ENCODE peak calls at places on chromosomes 13 and 19, in six cellular contexts. U is upper lobe of left lung, O is A549, J is HepG2, B is K562, K is GM12878. H is an unnamed sample.

GRCh38 chr13:112968910-112969691 is at the start of gene MCF2L:
- ATAC-seq in U (peak; percentile 53), O (peak; percentile 62), J (peak; percentile 86), B (no peak), K (no peak), H (peak; percentile 57)

GRCh38 chr13:51636349-51636890 is 52.2 kb downstream of the WDFY2 start:
- ATAC-seq in U (peak; percentile 34), O (no peak), J (peak; percentile 95), B (no peak), K (no peak), H (no peak)

GRCh38 chr13:85538957-85539356 is 260.3 kb downstream of the SLITRK6 start:
- ATAC-seq in U (no peak), O (no peak), J (no peak), B (no peak), K (no peak), H (no peak)

GRCh38 chr13:108306768-108307332 is 37.3 kb downstream of the TNFSF13B start:
- ATAC-seq in U (no peak), O (no peak), J (no peak), B (no peak), K (no peak), H (no peak)

GRCh38 chr13:113005076-113005865 is 36.3 kb downstream of the MCF2L start:
- ATAC-seq in U (no peak), O (no peak), J (no peak), B (no peak), K (no peak), H (no peak)

GRCh38 chr13:51971520-51972426 is 39.5 kb downstream of the ATP7B start:
- ATAC-seq in U (no peak), O (no peak), J (peak; percentile 88), B (no peak), K (peak; percentile 54), H (no peak)

GRCh38 chr19:9793051-9793591 is 24.6 kb upstream of the ZNF846 start:
- ATAC-seq in U (peak; percentile 63), O (peak; percentile 5), J (no peak), B (peak; percentile 17), K (no peak), H (peak; percentile 29)

GRCh38 chr19:10321417-10321797 is 5.6 kb upstream of the FDX2 start:
- ATAC-seq in U (no peak), O (peak; percentile 11), J (no peak), B (no peak), K (no peak), H (no peak)

GRCh38 chr19:8320564-8321066 is 560 bp downstream of the NDUFA7 start:
- ATAC-seq in U (peak; percentile 1), O (peak; percentile 9), J (peak; percentile 53), B (peak; percentile 10), K (peak; percentile 20), H (peak; percentile 2)

GRCh38 chr13:44266305-44266704 is 107.3 kb upstream of the SERP2 start:
- ATAC-seq in U (no peak), O (no peak), J (no peak), B (no peak), K (no peak), H (no peak)

GRCh38 chr13:111179908-111180756 is 65.0 kb downstream of the ARHGEF7 start:
- ATAC-seq in U (no peak), O (no peak), J (no peak), B (no peak), K (no peak), H (no peak)

GRCh38 chr19:46916971-46917370 is 56.2 kb downstream of the ARHGAP35 start:
- ATAC-seq in U (no peak), O (no peak), J (no peak), B (no peak), K (peak; percentile 65), H (no peak)

GRCh38 chr13:57045816-57046691 is 94.7 kb upstream of the PRR20A start:
- ATAC-seq in U (no peak), O (no peak), J (peak; percentile 78), B (no peak), K (no peak), H (no peak)

GRCh38 chr13:112951674-112952371 is 17.2 kb upstream of the MCF2L start:
- ATAC-seq in U (no peak), O (no peak), J (peak; percentile 76), B (no peak), K (no peak), H (no peak)

GRCh38 chr13:102900193-102900608 is 54.4 kb downstream of the ERCC5 start:
- ATAC-seq in U (no peak), O (no peak), J (peak; percentile 87), B (no peak), K (no peak), H (no peak)

GRCh38 chr13:98972627-98973026 is 5.2 kb downstream of the DOCK9 start:
- ATAC-seq in U (no peak), O (no peak), J (no peak), B (no peak), K (no peak), H (no peak)
- H3K27ac ChIP-seq in U (peak overlapping the region; percentile 75), O (no peak overlapping the region), J (no peak overlapping the region), B (no peak overlapping the region), K (no peak overlapping the region), H (peak overlapping the region; percentile 70)

GRCh38 chr19:17747205-17748098 is 3.8 kb upstream of the FCHO1 start:
- ATAC-seq in U (peak; percentile 97), O (peak; percentile 96), J (peak; percentile 95), B (peak; percentile 93), K (peak; percentile 87), H (peak; percentile 99)
- TF ChIP-seq EP300 in U (no peak), O (no peak), J (no peak), B (no peak), K (no peak), H (no peak)

GRCh38 chr13:97005631-97006262 is 11.5 kb upstream of the OXGR1 start:
- ATAC-seq in U (no peak), O (no peak), J (no peak), B (no peak), K (no peak), H (no peak)

GRCh38 chr13:97002581-97002980 is 8.3 kb upstream of the OXGR1 start:
- ATAC-seq in U (no peak), O (no peak), J (no peak), B (no peak), K (no peak), H (no peak)

GRCh38 chr13:97003071-97003470 is 8.8 kb upstream of the OXGR1 start:
- ATAC-seq in U (no peak), O (no peak), J (no peak), B (no peak), K (no peak), H (no peak)

GRCh38 chr13:97004096-97004876 is 10.0 kb upstream of the OXGR1 start:
- ATAC-seq in U (peak; percentile 69), O (peak; percentile 39), J (no peak), B (no peak), K (no peak), H (no peak)

DNA sequence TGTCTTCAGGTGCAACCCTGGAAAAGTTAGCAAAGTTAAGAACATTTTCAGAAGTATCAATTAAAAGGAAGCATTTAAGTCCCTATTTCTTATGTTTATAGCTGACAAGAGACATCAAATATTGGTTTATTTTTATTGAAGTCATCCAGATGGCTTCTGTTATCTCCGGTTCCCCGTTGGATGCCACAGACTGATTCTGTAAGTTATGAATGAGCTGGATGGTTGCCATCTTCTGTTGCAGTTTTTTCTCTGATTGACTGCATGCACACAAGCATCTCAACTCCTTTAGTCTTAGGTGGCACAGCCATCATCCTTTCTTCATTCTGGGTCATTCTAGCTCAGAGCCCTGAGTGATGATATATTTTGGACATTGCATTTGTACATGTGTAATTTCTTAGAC is 10.6 kb upstream of the OXGR1 start:
- ATAC-seq in U (no peak), O (no peak), J (no peak), B (no peak), K (no peak), H (no peak)
- H3K27ac ChIP-seq in U (no peak overlapping the region), O (no peak overlapping the region), J (no peak overlapping the region), B (no peak overlapping the region), K (no peak overlapping the region), H (no peak overlapping the region)

DNA sequence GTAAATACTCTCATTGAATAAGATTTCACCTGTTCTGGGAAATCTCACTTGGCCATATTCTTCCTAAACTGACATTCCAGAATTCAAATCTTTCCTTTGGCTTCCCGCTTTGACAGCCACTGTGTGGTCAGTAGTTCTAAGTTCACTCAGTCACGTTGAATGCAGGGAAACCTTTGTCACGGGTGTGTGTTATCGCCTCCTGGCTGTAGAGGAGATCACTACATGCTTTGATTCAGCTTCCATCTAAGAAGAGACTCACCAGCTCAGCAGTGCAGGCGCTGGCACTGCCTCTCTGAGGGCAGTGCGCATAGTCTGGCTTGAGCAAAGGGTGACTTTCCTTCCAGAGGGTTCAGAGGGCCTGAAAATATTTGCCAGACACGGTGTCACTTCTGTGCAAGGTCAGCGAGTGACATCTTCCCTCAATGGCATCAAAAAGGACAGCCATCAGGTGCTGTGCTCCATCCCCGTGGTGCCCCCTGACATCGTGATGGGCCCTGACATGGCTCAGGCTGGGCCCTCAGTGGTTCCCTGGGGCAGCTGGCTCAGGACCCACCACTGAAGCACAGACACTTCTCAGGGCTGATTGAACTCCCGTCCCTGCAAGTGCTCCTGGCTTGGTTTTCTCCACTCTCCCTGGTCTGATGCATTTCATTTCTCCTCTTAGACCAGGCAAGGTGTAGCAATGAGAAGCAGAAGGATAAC is 635.4 kb upstream of the ARGLU1 start:
- ATAC-seq in U (no peak), O (no peak), J (peak; percentile 93), B (peak; percentile 38), K (peak; percentile 64), H (peak; percentile 32)
- TF ChIP-seq EP300 in U (no peak), O (no peak), J (no peak), B (no peak), K (no peak), H (no peak)

GRCh38 chr13:98187862-98188261 is 10.8 kb upstream of the RNF113B start:
- ATAC-seq in U (no peak), O (no peak), J (no peak), B (no peak), K (no peak), H (no peak)
- H3K27ac ChIP-seq in U (peak overlapping the region; percentile 11), O (no peak overlapping the region), J (no peak overlapping the region), B (no peak overlapping the region), K (no peak overlapping the region), H (no peak overlapping the region)

DNA sequence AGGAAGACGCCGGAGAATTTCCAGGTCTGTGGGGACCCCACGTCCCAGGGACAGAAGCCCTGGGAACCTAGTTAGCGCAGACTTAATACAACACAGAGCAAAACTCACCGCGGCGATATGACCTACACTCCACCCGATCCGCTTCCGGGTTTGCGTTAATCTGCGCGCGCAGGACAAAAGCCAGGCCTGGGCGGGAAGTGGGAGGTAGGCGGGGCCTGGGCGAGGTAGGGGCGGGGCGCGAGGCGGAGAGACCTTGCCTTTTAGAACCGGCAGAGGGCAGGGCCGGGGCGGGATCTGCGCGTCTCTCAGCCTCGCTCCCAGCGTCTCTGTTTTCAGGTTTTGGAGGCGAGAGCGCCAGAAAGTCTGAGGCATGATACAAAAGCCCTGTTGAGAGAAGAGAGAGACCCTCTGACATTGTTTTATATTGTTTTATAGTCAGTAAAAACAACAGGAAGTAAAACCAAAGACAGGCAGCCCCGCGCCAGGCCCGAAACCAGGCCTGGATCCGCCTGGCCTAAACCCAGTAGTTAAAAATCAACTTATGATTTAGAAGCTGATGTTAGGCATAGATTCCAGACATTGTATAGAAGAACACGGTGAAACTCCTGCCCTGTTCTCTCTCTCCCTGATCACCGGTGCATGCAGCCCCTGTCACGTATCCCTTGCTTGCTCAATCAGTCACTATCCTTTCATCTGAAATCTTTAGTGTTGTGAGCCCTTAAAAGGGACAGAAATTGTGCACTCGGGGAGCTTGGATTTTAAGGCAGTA is at the start of gene ZNF611:
- ATAC-seq in U (peak; percentile 99), O (peak; percentile 98), J (peak; percentile 93), B (peak; percentile 99), K (peak; percentile 99), H (peak; percentile 98)
- TF ChIP-seq EP300 in U (no peak), O (no peak), J (no peak), B (no peak), K (no peak), H (no peak)